ENCODE peak calls at places on chromosome 3, in seven cellular contexts. W is GM13977; I is A673; C is amygdala; A is DMS153; J is central memory CD4-positive, alpha-beta T cell; F is kidney tubule cell. O is an unnamed sample.
A peak's percentile ranks its signal among the peaks of the same experiment; 100 is the strongest.

GRCh38 chr3:174438501-174439156 is 420.5 kb upstream of the NAALADL2 start:
- DNase-seq in W (no peak), J (no peak), I (no peak), C (no peak), F (peak; percentile 29), A (no peak), O (no peak)

GRCh38 chr3:81823882-81824395 is 62.5 kb upstream of the GBE1 start:
- DNase-seq in W (no peak), A (no peak), F (peak; percentile 72), C (no peak), J (no peak), I (no peak), O (no peak)

GRCh38 chr3:156710429-156710828 is 36.0 kb downstream of the TIPARP start:
- DNase-seq in I (no peak), F (no peak), C (no peak), W (no peak), A (no peak), J (no peak), O (no peak)

GRCh38 chr3:182460303-182460702 is 333.0 kb upstream of the ATP11B start:
- DNase-seq in A (no peak), W (no peak), I (no peak), J (no peak), C (no peak), F (no peak), O (no peak)

GRCh38 chr3:17810759-17811158 is 68.3 kb upstream of the TBC1D5 start:
- DNase-seq in I (peak; percentile 33), C (no peak), J (no peak), A (no peak), W (no peak), F (peak; percentile 75), O (no peak)

GRCh38 chr3:108202834-108203233 is 19.4 kb downstream of the IFT57 start:
- DNase-seq in W (no peak), C (no peak), A (no peak), F (no peak), J (no peak), I (no peak), O (no peak)

GRCh38 chr3:123700791-123701712 is 116.2 kb upstream of the HACD2 start:
- DNase-seq in I (no peak), F (no peak), W (no peak), C (peak; percentile 33), A (no peak), J (no peak), O (no peak)

GRCh38 chr3:127212231-127212630 is 19.3 kb downstream of the PRR23E start:
- DNase-seq in A (no peak), I (no peak), F (no peak), J (no peak), C (no peak), W (no peak), O (no peak)

GRCh38 chr3:30512596-30512995 is 93.8 kb upstream of the TGFBR2 start:
- DNase-seq in W (no peak), A (no peak), J (no peak), C (no peak), I (no peak), F (no peak), O (no peak)

GRCh38 chr3:143885803-143886427 is 37.6 kb upstream of the SLC9A9 start:
- DNase-seq in J (peak; percentile 16), W (peak; percentile 36), A (peak; percentile 33), C (no peak), F (peak; percentile 43), I (peak; percentile 70), O (peak; percentile 37)

GRCh38 chr3:77041756-77042155 is 1.9 kb downstream of the ROBO2 start:
- DNase-seq in W (no peak), A (no peak), J (no peak), I (no peak), F (no peak), C (no peak), O (no peak)